ENCODE peak calls at places on chromosomes 11 and 22, in nine cellular contexts. One of them, this sample, is unnamed.

GRCh38 chr22:32932176-32932575 is 126.0 kb downstream of the SYN3 start:
- DNase-seq in cardiac muscle cell: no peak
- DNase-seq in CD8-positive, alpha-beta memory T cell: no peak
- DNase-seq in adrenal gland: no peak
- DNase-seq in heart right ventricle: no peak
- DNase-seq in heart left ventricle: no peak
- DNase-seq in right lobe of liver: no peak
- DNase-seq in naive thymus-derived CD4-positive, alpha-beta T cell: no peak
- DNase-seq in upper lobe of left lung: no peak
- DNase-seq in this sample: no peak

GRCh38 chr22:34588893-34589545 is 476.9 kb upstream of the ISX start:
- DNase-seq in cardiac muscle cell: no peak
- DNase-seq in CD8-positive, alpha-beta memory T cell: no peak
- DNase-seq in adrenal gland: no peak
- DNase-seq in heart right ventricle: no peak
- DNase-seq in heart left ventricle: no peak
- DNase-seq in right lobe of liver: no peak
- DNase-seq in naive thymus-derived CD4-positive, alpha-beta T cell: no peak
- DNase-seq in upper lobe of left lung: peak; percentile 58
- DNase-seq in this sample: no peak

GRCh38 chr11:70066628-70067027 is 11.5 kb upstream of the ANO1 start:
- DNase-seq in cardiac muscle cell: no peak
- DNase-seq in CD8-positive, alpha-beta memory T cell: no peak
- DNase-seq in adrenal gland: no peak
- DNase-seq in heart right ventricle: no peak
- DNase-seq in heart left ventricle: no peak
- DNase-seq in right lobe of liver: no peak
- DNase-seq in naive thymus-derived CD4-positive, alpha-beta T cell: no peak
- DNase-seq in upper lobe of left lung: peak; percentile 52
- DNase-seq in this sample: peak; percentile 49

GRCh38 chr11:35621620-35622019 is 3.4 kb downstream of the FJX1 start:
- DNase-seq in cardiac muscle cell: no peak
- DNase-seq in CD8-positive, alpha-beta memory T cell: no peak
- DNase-seq in adrenal gland: no peak
- DNase-seq in heart right ventricle: no peak
- DNase-seq in heart left ventricle: no peak
- DNase-seq in right lobe of liver: no peak
- DNase-seq in naive thymus-derived CD4-positive, alpha-beta T cell: no peak
- DNase-seq in upper lobe of left lung: no peak
- DNase-seq in this sample: no peak

GRCh38 chr11:77654770-77655434 is 17.3 kb upstream of the CLNS1A start:
- DNase-seq in cardiac muscle cell: no peak
- DNase-seq in CD8-positive, alpha-beta memory T cell: no peak
- DNase-seq in adrenal gland: no peak
- DNase-seq in heart right ventricle: no peak
- DNase-seq in heart left ventricle: no peak
- DNase-seq in right lobe of liver: no peak
- DNase-seq in naive thymus-derived CD4-positive, alpha-beta T cell: no peak
- DNase-seq in upper lobe of left lung: no peak
- DNase-seq in this sample: no peak

GRCh38 chr22:50015451-50016307 is 3.1 kb upstream of the IL17REL start:
- DNase-seq in cardiac muscle cell: no peak
- DNase-seq in CD8-positive, alpha-beta memory T cell: no peak
- DNase-seq in adrenal gland: no peak
- DNase-seq in heart right ventricle: no peak
- DNase-seq in heart left ventricle: no peak
- DNase-seq in right lobe of liver: no peak
- DNase-seq in naive thymus-derived CD4-positive, alpha-beta T cell: no peak
- DNase-seq in upper lobe of left lung: peak; percentile 66
- DNase-seq in this sample: peak; percentile 70

GRCh38 chr11:76208829-76209670 is 2.7 kb upstream of the WNT11 start:
- DNase-seq in cardiac muscle cell: peak; percentile 88
- DNase-seq in CD8-positive, alpha-beta memory T cell: peak; percentile 71
- DNase-seq in adrenal gland: peak; percentile 80
- DNase-seq in heart right ventricle: peak; percentile 86
- DNase-seq in heart left ventricle: peak; percentile 86
- DNase-seq in right lobe of liver: peak; percentile 88
- DNase-seq in naive thymus-derived CD4-positive, alpha-beta T cell: peak; percentile 73
- DNase-seq in upper lobe of left lung: peak; percentile 95
- DNase-seq in this sample: peak; percentile 93

GRCh38 chr22:20131593-20131855 is at the start of gene ZDHHC8:
- DNase-seq in cardiac muscle cell: peak; percentile 64
- DNase-seq in CD8-positive, alpha-beta memory T cell: peak; percentile 48
- DNase-seq in adrenal gland: no peak
- DNase-seq in heart right ventricle: peak; percentile 67
- DNase-seq in heart left ventricle: peak; percentile 59
- DNase-seq in right lobe of liver: peak; percentile 52
- DNase-seq in naive thymus-derived CD4-positive, alpha-beta T cell: peak; percentile 24
- DNase-seq in upper lobe of left lung: peak; percentile 92
- DNase-seq in this sample: no peak

GRCh38 chr11:77075425-77075905 is 8.7 kb downstream of the CAPN5 start:
- DNase-seq in cardiac muscle cell: no peak
- DNase-seq in CD8-positive, alpha-beta memory T cell: no peak
- DNase-seq in adrenal gland: no peak
- DNase-seq in heart right ventricle: no peak
- DNase-seq in heart left ventricle: no peak
- DNase-seq in right lobe of liver: no peak
- DNase-seq in naive thymus-derived CD4-positive, alpha-beta T cell: no peak
- DNase-seq in upper lobe of left lung: no peak
- DNase-seq in this sample: no peak

DNA sequence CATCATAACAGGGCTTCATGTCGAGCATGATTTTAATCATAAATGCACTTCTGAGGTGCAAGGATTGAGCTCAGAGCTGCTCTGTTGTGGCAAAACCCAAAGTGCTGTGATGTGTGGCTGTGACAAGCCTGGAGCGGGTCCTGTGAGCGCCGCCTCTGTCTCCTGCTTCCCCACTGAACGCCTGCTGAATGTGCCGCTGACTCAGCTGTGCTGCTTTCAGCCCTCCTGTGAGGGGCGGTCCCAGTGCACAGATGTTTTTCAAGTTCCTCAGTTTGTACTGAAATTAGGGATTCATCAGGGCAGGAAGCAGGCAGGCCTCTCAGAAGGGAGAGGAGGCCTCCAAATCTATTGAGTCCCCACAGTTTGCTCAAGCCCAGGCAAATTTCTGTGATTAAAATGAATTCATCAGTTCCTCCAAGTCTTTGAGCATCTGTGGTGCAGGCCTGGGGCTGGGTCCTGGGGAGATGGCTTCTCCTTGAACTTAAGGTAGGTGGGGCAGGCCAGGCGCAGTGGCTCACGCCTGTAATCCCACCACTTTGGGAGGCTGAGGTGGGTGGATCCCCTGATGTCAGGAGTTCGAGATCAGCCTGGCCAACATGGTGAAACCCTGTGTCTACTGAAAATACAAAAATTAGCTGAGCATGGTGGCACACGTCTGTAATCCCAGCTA is 2.9 kb upstream of the GTSE1 start:
- DNase-seq in cardiac muscle cell: no peak
- DNase-seq in CD8-positive, alpha-beta memory T cell: no peak
- DNase-seq in adrenal gland: no peak
- DNase-seq in heart right ventricle: peak; percentile 53
- DNase-seq in heart left ventricle: peak; percentile 79
- DNase-seq in right lobe of liver: no peak
- DNase-seq in naive thymus-derived CD4-positive, alpha-beta T cell: no peak
- DNase-seq in upper lobe of left lung: no peak
- DNase-seq in this sample: no peak
- H3K4me3 ChIP-seq in cardiac muscle cell: no peak overlapping the region
- H3K4me3 ChIP-seq in CD8-positive, alpha-beta memory T cell: no peak overlapping the region
- H3K4me3 ChIP-seq in adrenal gland: no peak overlapping the region
- H3K4me3 ChIP-seq in heart right ventricle: no peak overlapping the region
- H3K4me3 ChIP-seq in heart left ventricle: no peak overlapping the region
- H3K4me3 ChIP-seq in right lobe of liver: no peak overlapping the region
- H3K4me3 ChIP-seq in naive thymus-derived CD4-positive, alpha-beta T cell: no peak overlapping the region
- H3K4me3 ChIP-seq in upper lobe of left lung: no peak overlapping the region
- H3K4me3 ChIP-seq in this sample: no peak overlapping the region

DNA sequence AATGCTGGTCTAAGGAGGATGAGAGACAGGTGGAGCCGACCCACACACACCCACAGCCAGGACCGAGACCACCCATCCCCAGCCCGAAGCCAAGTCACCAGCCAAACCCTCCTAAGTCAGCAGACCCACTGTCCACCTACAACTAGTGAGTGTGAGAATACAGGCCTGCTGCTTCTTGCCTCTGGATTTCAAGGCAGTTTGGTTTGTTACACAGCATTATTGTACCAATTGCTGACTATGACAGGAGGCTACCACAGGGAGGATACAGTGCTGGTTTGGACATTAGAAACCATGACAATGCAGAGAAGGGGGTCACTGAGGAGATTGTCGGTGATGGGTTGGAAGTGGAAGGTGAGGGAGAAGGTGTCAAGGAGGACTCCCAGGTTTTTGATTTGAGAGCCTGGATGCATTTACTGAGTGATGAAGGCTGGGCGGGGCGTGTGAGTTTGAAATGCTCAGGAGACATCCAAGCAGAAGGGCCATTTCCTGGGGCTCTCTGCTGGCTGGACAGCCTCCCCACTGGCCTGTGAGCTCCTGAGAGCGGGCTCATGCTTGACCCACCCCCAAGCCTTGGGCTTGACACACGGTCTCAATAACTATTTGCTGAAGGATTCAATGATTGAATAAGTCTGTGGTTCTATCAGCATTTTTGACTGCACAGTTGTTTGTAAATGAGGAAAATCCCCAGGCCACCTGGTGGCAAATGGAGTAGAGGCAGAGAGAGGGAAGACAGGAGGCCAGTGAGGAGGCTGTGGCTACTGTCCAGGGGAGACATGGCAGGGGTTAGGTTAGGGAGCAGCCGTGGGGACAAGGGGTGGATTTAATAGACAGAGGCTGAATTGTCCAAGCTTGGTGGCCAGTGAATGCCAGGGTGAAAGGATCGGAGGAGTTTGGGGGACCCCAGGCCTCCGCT is 9.4 kb upstream of the SSTR3 start:
- DNase-seq in cardiac muscle cell: no peak
- DNase-seq in CD8-positive, alpha-beta memory T cell: no peak
- DNase-seq in adrenal gland: no peak
- DNase-seq in heart right ventricle: no peak
- DNase-seq in heart left ventricle: no peak
- DNase-seq in right lobe of liver: no peak
- DNase-seq in naive thymus-derived CD4-positive, alpha-beta T cell: no peak
- DNase-seq in upper lobe of left lung: no peak
- DNase-seq in this sample: no peak
- H3K4me1 ChIP-seq in cardiac muscle cell: no peaks in the 10 kb centered on the region
- H3K4me1 ChIP-seq in CD8-positive, alpha-beta memory T cell: peaks cover 99% of the 10 kb centered on the region
- H3K4me1 ChIP-seq in adrenal gland: no peaks in the 10 kb centered on the region
- H3K4me1 ChIP-seq in heart right ventricle: no peaks in the 10 kb centered on the region
- H3K4me1 ChIP-seq in heart left ventricle: no peaks in the 10 kb centered on the region
- H3K4me1 ChIP-seq in right lobe of liver: no peaks in the 10 kb centered on the region
- H3K4me1 ChIP-seq in naive thymus-derived CD4-positive, alpha-beta T cell: peaks cover 76% of the 10 kb centered on the region
- H3K4me1 ChIP-seq in upper lobe of left lung: no peaks in the 10 kb centered on the region
- H3K4me1 ChIP-seq in this sample: no peaks in the 10 kb centered on the region

GRCh38 chr11:64916040-64916847 is 765 bp downstream of the ATG2A start:
- DNase-seq in cardiac muscle cell: no peak
- DNase-seq in CD8-positive, alpha-beta memory T cell: peak; percentile 55
- DNase-seq in adrenal gland: peak; percentile 61
- DNase-seq in heart right ventricle: no peak
- DNase-seq in heart left ventricle: peak; percentile 55
- DNase-seq in right lobe of liver: peak; percentile 78
- DNase-seq in naive thymus-derived CD4-positive, alpha-beta T cell: peak; percentile 26
- DNase-seq in upper lobe of left lung: peak; percentile 58
- DNase-seq in this sample: peak; percentile 87

GRCh38 chr11:64913171-64913727 is 3.8 kb downstream of the ATG2A start:
- DNase-seq in cardiac muscle cell: no peak
- DNase-seq in CD8-positive, alpha-beta memory T cell: no peak
- DNase-seq in adrenal gland: no peak
- DNase-seq in heart right ventricle: no peak
- DNase-seq in heart left ventricle: no peak
- DNase-seq in right lobe of liver: no peak
- DNase-seq in naive thymus-derived CD4-positive, alpha-beta T cell: no peak
- DNase-seq in upper lobe of left lung: peak; percentile 73
- DNase-seq in this sample: no peak

GRCh38 chr11:64914123-64914522 is 2.9 kb downstream of the ATG2A start:
- DNase-seq in cardiac muscle cell: no peak
- DNase-seq in CD8-positive, alpha-beta memory T cell: no peak
- DNase-seq in adrenal gland: no peak
- DNase-seq in heart right ventricle: no peak
- DNase-seq in heart left ventricle: no peak
- DNase-seq in right lobe of liver: no peak
- DNase-seq in naive thymus-derived CD4-positive, alpha-beta T cell: no peak
- DNase-seq in upper lobe of left lung: peak; percentile 74
- DNase-seq in this sample: no peak

GRCh38 chr11:64916848-64917662 is at the start of gene ATG2A:
- DNase-seq in cardiac muscle cell: peak; percentile 99
- DNase-seq in CD8-positive, alpha-beta memory T cell: peak; percentile 97
- DNase-seq in adrenal gland: peak; percentile 100
- DNase-seq in heart right ventricle: peak; percentile 99
- DNase-seq in heart left ventricle: peak; percentile 99
- DNase-seq in right lobe of liver: peak; percentile 99
- DNase-seq in naive thymus-derived CD4-positive, alpha-beta T cell: peak; percentile 100
- DNase-seq in upper lobe of left lung: peak; percentile 100
- DNase-seq in this sample: peak; percentile 99

DNA sequence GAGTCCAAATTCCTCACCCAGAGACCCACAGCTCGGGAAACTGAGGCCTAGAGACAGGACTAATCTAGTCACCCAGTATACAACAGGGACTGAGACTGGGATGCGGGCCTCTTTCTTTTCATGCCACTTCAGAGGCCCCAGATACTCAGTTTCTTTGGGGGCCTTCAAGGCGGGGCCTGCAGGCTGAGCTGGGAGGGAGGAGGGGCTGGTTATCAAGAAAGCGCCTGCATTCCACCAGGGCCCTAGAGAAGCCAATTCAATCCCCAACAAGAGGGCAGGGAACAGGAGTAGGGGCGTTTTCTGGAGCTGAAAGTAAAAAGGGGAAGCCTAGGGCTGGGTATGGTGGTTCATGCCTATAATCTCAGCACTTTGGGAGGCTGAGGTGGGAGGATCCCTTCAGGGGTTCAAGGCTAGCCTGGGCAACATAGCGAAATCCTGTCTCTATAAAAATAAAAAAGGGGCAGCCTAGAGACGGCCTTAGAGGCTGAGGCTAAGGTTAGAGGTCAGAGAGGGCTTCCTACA is 1.6 kb downstream of the ATG2A start:
- DNase-seq in cardiac muscle cell: peak; percentile 35
- DNase-seq in CD8-positive, alpha-beta memory T cell: no peak
- DNase-seq in adrenal gland: no peak
- DNase-seq in heart right ventricle: no peak
- DNase-seq in heart left ventricle: no peak
- DNase-seq in right lobe of liver: no peak
- DNase-seq in naive thymus-derived CD4-positive, alpha-beta T cell: no peak
- DNase-seq in upper lobe of left lung: no peak
- DNase-seq in this sample: no peak
- H3K4me3 ChIP-seq in cardiac muscle cell: peak overlapping the region; percentile 75
- H3K4me3 ChIP-seq in CD8-positive, alpha-beta memory T cell: peak overlapping the region; percentile 94
- H3K4me3 ChIP-seq in adrenal gland: no peak overlapping the region
- H3K4me3 ChIP-seq in heart right ventricle: peak overlapping the region; percentile 93
- H3K4me3 ChIP-seq in heart left ventricle: peak overlapping the region; percentile 67
- H3K4me3 ChIP-seq in right lobe of liver: no peak overlapping the region
- H3K4me3 ChIP-seq in naive thymus-derived CD4-positive, alpha-beta T cell: no peak overlapping the region
- H3K4me3 ChIP-seq in upper lobe of left lung: peak overlapping the region; percentile 75
- H3K4me3 ChIP-seq in this sample: peak overlapping the region; percentile 93

DNA sequence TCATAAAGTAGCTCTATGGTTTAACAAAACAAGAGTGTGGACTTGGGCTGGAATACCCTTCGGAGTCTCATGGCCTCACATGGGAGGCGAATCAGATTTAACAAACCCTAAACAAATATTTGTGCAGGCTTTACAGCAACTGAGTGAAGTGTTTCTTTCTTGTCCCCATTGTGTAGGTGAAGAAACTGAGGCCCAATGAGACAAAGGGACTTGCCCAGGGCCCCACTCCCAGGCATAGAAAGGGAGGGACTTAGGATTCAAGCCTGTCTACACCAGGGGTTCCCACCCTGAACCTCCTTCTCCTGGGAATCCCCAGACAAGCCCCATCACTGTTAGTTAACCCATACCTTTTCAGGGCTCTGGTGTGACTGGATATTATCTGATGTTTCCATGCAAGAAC is 55.1 kb upstream of the CRYBB3 start:
- DNase-seq in cardiac muscle cell: no peak
- DNase-seq in CD8-positive, alpha-beta memory T cell: no peak
- DNase-seq in adrenal gland: no peak
- DNase-seq in heart right ventricle: no peak
- DNase-seq in heart left ventricle: no peak
- DNase-seq in right lobe of liver: no peak
- DNase-seq in naive thymus-derived CD4-positive, alpha-beta T cell: no peak
- DNase-seq in upper lobe of left lung: no peak
- DNase-seq in this sample: no peak
- H3K4me1 ChIP-seq in cardiac muscle cell: no peaks in the 10 kb centered on the region
- H3K4me1 ChIP-seq in CD8-positive, alpha-beta memory T cell: no peaks in the 10 kb centered on the region
- H3K4me1 ChIP-seq in adrenal gland: peaks cover 17% of the 10 kb centered on the region
- H3K4me1 ChIP-seq in heart right ventricle: no peaks in the 10 kb centered on the region
- H3K4me1 ChIP-seq in heart left ventricle: no peaks in the 10 kb centered on the region
- H3K4me1 ChIP-seq in right lobe of liver: no peaks in the 10 kb centered on the region
- H3K4me1 ChIP-seq in naive thymus-derived CD4-positive, alpha-beta T cell: no peaks in the 10 kb centered on the region
- H3K4me1 ChIP-seq in upper lobe of left lung: peaks cover 30% of the 10 kb centered on the region
- H3K4me1 ChIP-seq in this sample: peaks cover 70% of the 10 kb centered on the region

This sample was measured in suprapubic skin.